ENCODE peak calls at places on chromosomes 11 and 22, in eight cellular contexts. N is nephron progenitor cell, C is HFF-Myc, H is cardiac muscle cell, Q is left ventricle myocardium inferior, B is fibroblast of mammary gland, V is lower leg skin, L is HCT116. E is an unnamed sample.

GRCh38 chr11:47498149-47498548 is 49.2 kb upstream of the RAPSN start:
- DNase-seq in B (no peak), V (no peak), Q (no peak), N (no peak), H (no peak), C (no peak), L (no peak), E (no peak)

GRCh38 chr11:86301742-86302091 is 323 bp upstream of the HIKESHI start:
- DNase-seq in C (no peak), N (no peak), L (no peak), Q (no peak), H (no peak), B (no peak), V (no peak), E (no peak)

GRCh38 chr11:46769636-46770221 is 50.7 kb downstream of the F2 start:
- DNase-seq in B (no peak), L (no peak), V (no peak), Q (no peak), H (no peak), C (no peak), N (no peak), E (no peak)

GRCh38 chr22:36816635-36817428 is at the start of gene PVALB:
- DNase-seq in V (no peak), H (peak), Q (peak), B (peak), L (no peak), C (no peak), N (peak), E (no peak)

GRCh38 chr11:63871962-63872832 is 33.3 kb downstream of the MARK2 start:
- DNase-seq in H (peak), B (peak), C (peak), L (peak), N (peak), Q (peak), V (peak), E (peak)

GRCh38 chr11:70567680-70568503 is 169.6 kb downstream of the CTTN start:
- DNase-seq in V (no peak), Q (peak), C (no peak), B (peak), L (no peak), H (peak), N (peak), E (peak)

GRCh38 chr22:25970348-25970995 is 198.8 kb upstream of the SEZ6L start:
- DNase-seq in V (no peak), L (no peak), N (no peak), C (no peak), Q (peak), H (no peak), B (no peak), E (no peak)

GRCh38 chr11:65524010-65524746 is 705 bp upstream of the SCYL1 start:
- DNase-seq in N (no peak), L (no peak), V (no peak), C (no peak), B (no peak), H (no peak), Q (peak), E (peak)

GRCh38 chr22:41305646-41306045 is 4.3 kb downstream of the ZC3H7B start:
- DNase-seq in C (no peak), V (no peak), B (peak), L (no peak), H (peak), Q (no peak), N (no peak), E (no peak)

DNA sequence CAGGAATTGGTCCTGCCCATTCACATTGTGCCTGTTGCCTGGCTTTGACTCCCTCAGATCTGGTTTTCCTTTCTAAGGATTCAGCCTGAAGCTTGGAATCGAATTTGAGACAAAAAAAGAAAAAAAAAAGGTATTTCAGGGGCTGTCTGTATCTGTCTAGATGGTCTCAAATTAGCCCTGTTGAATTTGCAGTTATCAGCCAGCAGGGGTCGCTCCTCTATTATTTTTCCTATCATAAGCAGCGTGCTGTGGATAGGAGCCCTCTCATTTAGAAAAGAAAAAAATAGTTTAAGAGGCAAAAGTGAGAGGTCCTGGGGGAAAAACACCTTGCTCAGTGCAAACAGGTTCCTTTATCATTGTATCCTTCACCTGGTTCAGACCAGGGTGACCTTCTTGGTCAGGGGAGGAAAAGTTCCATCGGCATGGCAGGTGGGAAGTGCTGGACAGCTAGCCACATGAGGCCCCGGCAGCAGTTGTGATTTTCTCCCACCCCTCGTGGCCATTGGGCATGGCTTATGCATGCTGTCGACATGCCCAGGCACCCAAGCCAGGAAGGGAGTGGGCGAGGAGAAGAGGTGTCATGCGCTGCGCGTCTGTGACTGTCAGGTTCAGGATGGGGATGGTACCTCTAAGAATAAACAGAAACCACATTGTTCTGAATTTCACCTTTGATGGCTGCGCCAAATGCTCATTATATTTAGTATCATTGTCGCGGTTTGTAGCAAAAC is 13.1 kb downstream of the OR5AK2 start:
- DNase-seq in Q (no peak), V (no peak), H (peak), N (no peak), B (peak), L (no peak), C (no peak), E (no peak)
- TF ChIP-seq CTCF in Q (no peak), V (no peak), H (peak), N (peak), B (peak), L (peak), C (peak), E (no peak)

GRCh38 chr11:68021167-68021787 is 9.2 kb upstream of the NDUFS8 start:
- DNase-seq in Q (no peak), L (no peak), N (no peak), C (no peak), H (no peak), B (no peak), V (no peak), E (no peak)

GRCh38 chr11:68019486-68019885 is 9.4 kb downstream of the ALDH3B1 start:
- DNase-seq in N (no peak), L (no peak), C (no peak), B (no peak), H (no peak), Q (no peak), V (no peak), E (no peak)

GRCh38 chr11:68018730-68019190 is 8.6 kb downstream of the ALDH3B1 start:
- DNase-seq in Q (no peak), L (no peak), C (no peak), V (no peak), B (no peak), H (no peak), N (no peak), E (no peak)

GRCh38 chr11:68022531-68022930 is 8.0 kb upstream of the NDUFS8 start:
- DNase-seq in V (no peak), H (no peak), C (no peak), N (no peak), Q (no peak), B (no peak), L (no peak), E (no peak)

GRCh38 chr11:68020575-68020974 is 9.9 kb upstream of the NDUFS8 start:
- DNase-seq in V (no peak), C (no peak), Q (no peak), N (no peak), H (peak), B (no peak), L (no peak), E (no peak)
- TF ChIP-seq CTCF in V (no peak), C (peak), Q (peak), N (peak), H (peak), B (peak), L (no peak), E (no peak)

DNA sequence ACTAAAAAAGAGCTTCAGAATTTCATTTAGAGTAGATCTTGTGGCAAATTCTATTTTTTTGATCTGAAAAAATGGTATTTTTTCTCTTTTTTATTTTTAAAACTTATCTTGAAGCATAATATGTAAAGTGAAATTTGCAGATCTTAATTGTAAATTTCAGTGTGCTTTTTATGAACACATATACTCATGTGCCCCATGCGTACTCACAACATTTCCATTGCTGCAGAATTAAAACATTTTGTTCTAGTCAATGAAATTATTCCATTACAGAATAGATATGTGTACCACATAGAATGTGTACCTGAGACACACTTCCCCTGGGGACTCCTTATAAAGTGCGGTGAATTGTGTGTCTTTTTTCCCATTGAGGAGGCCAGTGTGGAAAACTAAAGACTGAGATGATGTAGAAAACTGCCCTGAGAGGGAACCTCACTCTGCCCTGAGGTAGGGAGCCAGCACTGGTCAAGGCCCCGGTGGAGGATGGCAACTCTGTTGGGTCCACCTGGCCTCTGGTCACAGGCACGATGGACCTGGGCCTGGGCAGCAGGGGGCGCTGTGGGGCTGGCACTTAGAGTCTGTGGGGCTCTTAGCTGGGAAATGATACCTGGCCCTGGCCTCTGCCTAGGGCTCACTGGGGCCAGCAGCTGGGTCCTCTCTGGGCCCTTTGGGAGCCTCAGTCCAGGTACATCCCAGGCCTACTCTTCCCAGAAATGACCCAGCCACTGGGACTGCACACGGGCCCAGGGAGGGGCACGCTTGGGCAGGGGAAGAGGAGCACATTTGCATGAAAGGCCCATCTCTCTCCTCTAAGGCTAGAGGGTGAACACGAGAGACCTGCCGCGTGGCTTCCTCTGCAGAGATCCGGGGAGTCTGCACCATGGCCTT is 77.9 kb upstream of the TOP3B start:
- DNase-seq in V (no peak), C (no peak), L (peak), B (peak), H (peak), N (peak), Q (peak), E (no peak)
- TF ChIP-seq CTCF in V (no peak), C (peak), L (peak), B (peak), H (peak), N (peak), Q (peak), E (peak)

DNA sequence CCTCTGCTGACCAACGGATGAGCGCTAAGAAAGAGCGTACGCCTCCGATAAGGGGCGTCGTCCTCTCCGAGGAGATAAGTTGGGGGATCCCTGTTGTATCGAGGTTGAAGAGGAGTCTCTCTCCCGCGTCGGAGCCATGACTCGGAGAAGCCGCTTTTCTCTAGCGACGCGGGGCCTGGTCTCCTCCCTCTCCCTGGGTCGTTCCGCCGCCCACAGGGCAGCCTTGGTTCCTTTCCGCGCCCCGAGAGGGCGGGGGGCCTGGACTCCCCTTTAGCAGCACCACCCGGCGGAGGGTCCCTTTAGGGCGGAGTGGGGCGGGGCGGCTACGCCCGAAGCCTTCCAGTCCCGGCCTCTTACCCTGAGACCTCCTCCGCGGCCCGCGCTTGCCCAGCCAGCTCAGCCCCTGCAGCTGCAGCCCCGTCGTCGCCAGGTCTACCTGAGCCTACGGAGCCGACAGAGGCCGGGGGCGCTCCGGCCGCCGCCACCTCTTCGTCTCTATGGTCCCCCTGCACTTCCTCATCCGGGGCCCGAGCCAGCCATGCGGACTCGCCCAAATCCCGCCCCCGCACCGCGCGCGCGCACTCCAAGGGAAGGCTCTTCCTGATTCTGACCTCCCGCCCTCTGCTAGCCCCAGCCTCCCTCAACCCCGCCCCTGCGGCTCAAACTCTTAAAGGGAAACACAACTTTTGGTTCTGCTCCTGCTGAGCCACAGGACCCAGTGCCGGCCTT is at the start of gene PRR14L:
- DNase-seq in V (peak), C (peak), H (peak), Q (peak), L (peak), B (peak), N (peak), E (peak)
- TF ChIP-seq CTCF in V (no peak), C (no peak), H (peak), Q (peak), L (no peak), B (no peak), N (no peak), E (no peak)

GRCh38 chr11:8087756-8088155 is 6.7 kb downstream of the TUB start:
- DNase-seq in L (no peak), C (no peak), Q (no peak), N (no peak), V (no peak), H (no peak), B (no peak), E (peak)

GRCh38 chr11:8089791-8090510 is 8.9 kb downstream of the TUB start:
- DNase-seq in V (no peak), N (no peak), L (no peak), C (no peak), Q (no peak), B (no peak), H (no peak), E (peak)

GRCh38 chr11:8091671-8092070 is 10.7 kb downstream of the TUB start:
- DNase-seq in Q (no peak), B (no peak), L (no peak), N (no peak), V (peak), C (no peak), H (no peak), E (peak)

GRCh38 chr11:8092587-8093424 is 11.8 kb downstream of the TUB start:
- DNase-seq in C (peak), B (peak), L (peak), Q (peak), N (peak), V (peak), H (peak), E (peak)

DNA sequence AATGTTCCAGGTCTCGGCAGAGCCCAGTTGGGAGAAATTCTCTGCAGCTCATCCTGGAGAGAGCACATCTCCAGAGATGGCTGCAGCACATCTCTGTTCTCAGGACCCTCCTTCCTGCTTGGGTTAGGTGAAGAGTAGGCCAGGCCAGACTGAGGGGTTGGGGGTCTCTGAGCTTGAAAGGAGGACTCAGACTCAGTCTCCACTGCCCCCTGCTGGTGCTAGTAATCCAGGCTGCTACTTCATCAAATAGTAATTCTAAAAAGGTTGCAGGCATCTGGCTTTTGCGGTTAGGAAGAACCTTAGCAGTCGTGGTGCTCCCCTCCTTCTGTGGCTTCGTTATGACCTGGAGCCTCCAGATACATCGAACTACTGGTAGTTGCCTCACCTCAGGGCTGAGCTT is 9.7 kb downstream of the TUB start:
- DNase-seq in C (no peak), N (peak), L (peak), V (no peak), Q (no peak), B (peak), H (peak), E (peak)
- TF ChIP-seq CTCF in C (peak), N (peak), L (peak), V (no peak), Q (peak), B (peak), H (peak), E (peak)

E was measured in tibial artery.